ENCODE peak calls at places on chromosome 4, in six cellular contexts. R is effector memory CD4-positive, alpha-beta T cell; D is small intestine; U is lung; V is spleen; M is suprapubic skin. Y is an unnamed sample.
A peak's percentile ranks its signal among the peaks of the same experiment; 100 is the strongest.

GRCh38 chr4:6250235-6250983 is 19.2 kb upstream of the WFS1 start:
- DNase-seq in R (no peak), V (peak; percentile 51), U (no peak), M (no peak), D (peak; percentile 75), Y (no peak)

GRCh38 chr4:8307126-8307525 is 37.6 kb downstream of the HTRA3 start:
- DNase-seq in M (peak; percentile 62), V (peak; percentile 12), R (no peak), D (no peak), U (no peak), Y (peak; percentile 29)

GRCh38 chr4:172692701-172693100 is 475.9 kb upstream of the GALNT7 start:
- DNase-seq in M (no peak), R (no peak), U (no peak), D (peak; percentile 5), V (no peak), Y (no peak)

GRCh38 chr4:72709475-72709874 is 140.5 kb upstream of the ADAMTS3 start:
- DNase-seq in M (no peak), V (no peak), U (no peak), R (no peak), D (no peak), Y (no peak)

GRCh38 chr4:163111588-163111987 is 55.1 kb downstream of the NAF1 start:
- DNase-seq in V (no peak), R (no peak), M (no peak), D (no peak), U (no peak), Y (no peak)

GRCh38 chr4:174396599-174396998 is 112.9 kb downstream of the CEP44 start:
- DNase-seq in R (no peak), V (no peak), D (peak; percentile 21), M (no peak), U (no peak), Y (no peak)

GRCh38 chr4:163161536-163162205 is 5.0 kb downstream of the NAF1 start:
- DNase-seq in D (no peak), R (no peak), U (no peak), V (no peak), M (no peak), Y (no peak)

GRCh38 chr4:113378836-113379235 is 329.4 kb downstream of the ANK2 start:
- DNase-seq in R (no peak), V (no peak), U (no peak), M (no peak), D (no peak), Y (no peak)

GRCh38 chr4:147732516-147733193 is 767 bp downstream of the ARHGAP10 start:
- DNase-seq in U (peak; percentile 52), R (no peak), V (no peak), M (peak; percentile 70), D (peak; percentile 55), Y (no peak)

GRCh38 chr4:184028571-184028996 is 123.5 kb downstream of the STOX2 start:
- DNase-seq in D (no peak), V (peak; percentile 82), M (no peak), R (no peak), U (no peak), Y (no peak)

GRCh38 chr4:142516686-142517145 is 329.4 kb downstream of the INPP4B start:
- DNase-seq in R (no peak), V (no peak), U (no peak), M (no peak), D (no peak), Y (no peak)

GRCh38 chr4:15695240-15695699 is 7.6 kb upstream of the BST1 start:
- DNase-seq in U (no peak), M (no peak), R (no peak), D (no peak), V (no peak), Y (no peak)

GRCh38 chr4:11497212-11497806 is 68.6 kb upstream of the HS3ST1 start:
- DNase-seq in D (no peak), M (no peak), U (no peak), R (no peak), V (no peak), Y (no peak)

GRCh38 chr4:100076753-100077152 is 113.5 kb downstream of the DDIT4L start:
- DNase-seq in M (no peak), U (no peak), R (no peak), D (no peak), V (no peak), Y (no peak)

GRCh38 chr4:13906727-13907126 is 279.2 kb upstream of the BOD1L1 start:
- DNase-seq in R (no peak), D (no peak), V (no peak), U (no peak), M (no peak), Y (no peak)

GRCh38 chr4:183078634-183079033 is 20.4 kb upstream of the WWC2 start:
- DNase-seq in M (no peak), V (no peak), U (no peak), D (no peak), R (no peak), Y (no peak)

GRCh38 chr4:24915121-24915922 is 2.5 kb upstream of the CCDC149 start:
- DNase-seq in M (no peak), U (no peak), D (peak; percentile 9), R (no peak), V (no peak), Y (no peak)

GRCh38 chr4:128454281-128455075 is 166.9 kb upstream of the PGRMC2 start:
- DNase-seq in U (peak; percentile 83), D (peak; percentile 69), M (peak; percentile 91), R (peak; percentile 4), V (peak; percentile 84), Y (peak; percentile 84)
- H3K4me3 ChIP-seq in U (no peak overlapping the region), D (no peak overlapping the region), M (no peak overlapping the region), R (no peak overlapping the region), V (no peak overlapping the region), Y (no peak overlapping the region)

GRCh38 chr4:1212546-1213335 is 36.2 kb downstream of the CTBP1 start:
- DNase-seq in V (peak; percentile 73), R (no peak), U (no peak), D (no peak), M (peak; percentile 68), Y (no peak)
- H3K36me3 ChIP-seq in V (peaks cover 91% of the 10 kb centered on the region), R (peaks cover 48% of the 10 kb centered on the region), U (no peaks in the 10 kb centered on the region), D (peaks cover 5% of the 10 kb centered on the region), M (peaks cover 54% of the 10 kb centered on the region), Y (peaks cover 59% of the 10 kb centered on the region)

GRCh38 chr4:52036875-52037274 is 1.2 kb downstream of the SGCB start:
- DNase-seq in D (no peak), V (no peak), M (no peak), R (no peak), U (no peak), Y (no peak)
- H3K4me3 ChIP-seq in D (no peak overlapping the region), V (peak overlapping the region; percentile 85), M (peak overlapping the region; percentile 92), R (no peak overlapping the region), U (no peak overlapping the region), Y (peak overlapping the region; percentile 56)

GRCh38 chr4:45831692-45832091 is 292.2 kb downstream of the GABRG1 start:
- DNase-seq in U (no peak), V (no peak), R (no peak), D (no peak), M (no peak), Y (no peak)
- H3K36me3 ChIP-seq in U (no peaks in the 10 kb centered on the region), V (no peaks in the 10 kb centered on the region), R (no peaks in the 10 kb centered on the region), D (no peaks in the 10 kb centered on the region), M (no peaks in the 10 kb centered on the region), Y (no peaks in the 10 kb centered on the region)

GRCh38 chr4:41155194-41155830 is 59.0 kb downstream of the APBB2 start:
- DNase-seq in D (no peak), V (no peak), R (no peak), U (no peak), M (no peak), Y (no peak)

GRCh38 chr4:41156574-41156973 is 57.8 kb downstream of the APBB2 start:
- DNase-seq in V (no peak), M (no peak), U (no peak), R (no peak), D (no peak), Y (no peak)

GRCh38 chr4:41154001-41154813 is 60.1 kb downstream of the APBB2 start:
- DNase-seq in U (no peak), V (no peak), R (no peak), M (no peak), D (no peak), Y (no peak)

GRCh38 chr4:41157009-41157408 is 57.3 kb downstream of the APBB2 start:
- DNase-seq in R (no peak), D (no peak), M (no peak), V (no peak), U (no peak), Y (no peak)

GRCh38 chr4:41154814-41155177 is 59.5 kb downstream of the APBB2 start:
- DNase-seq in D (no peak), U (no peak), V (no peak), R (no peak), M (no peak), Y (no peak)
- H3K4me3 ChIP-seq in D (no peak overlapping the region), U (no peak overlapping the region), V (no peak overlapping the region), R (no peak overlapping the region), M (no peak overlapping the region), Y (no peak overlapping the region)

DNA sequence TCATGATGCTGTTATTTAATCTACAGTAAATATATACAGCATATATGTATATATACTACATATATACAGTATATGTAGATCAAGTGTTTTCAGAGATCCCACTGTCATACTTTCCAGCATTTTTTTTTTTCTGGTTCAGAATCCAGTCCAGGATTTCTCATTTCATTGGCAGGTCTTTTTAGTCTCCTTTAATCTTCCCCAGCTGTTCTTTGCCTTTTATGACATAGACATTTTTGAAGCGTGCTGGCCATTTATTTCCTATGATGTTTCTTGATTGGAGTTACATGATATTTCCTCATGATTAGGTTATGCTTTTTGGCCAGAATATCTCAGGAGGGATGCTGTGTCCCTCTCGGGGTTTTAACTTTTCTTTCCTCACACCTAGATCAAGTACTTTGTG is 92.0 kb upstream of the TLR2 start:
- DNase-seq in U (no peak), D (no peak), R (no peak), V (no peak), M (no peak), Y (no peak)
- H3K36me3 ChIP-seq in U (peaks cover 17% of the 10 kb centered on the region), D (peaks cover 2% of the 10 kb centered on the region), R (peaks cover 67% of the 10 kb centered on the region), V (peaks cover 100% of the 10 kb centered on the region), M (peaks cover 34% of the 10 kb centered on the region), Y (peaks cover 36% of the 10 kb centered on the region)

Y was measured in RWPE2.